ENCODE peak calls at places on chromosomes 11 and 22, in nine cellular contexts. F is HL-60, G is Peyer's patch, T is coronary artery, C is breast epithelium, U is cardiac muscle cell, E is uterus, A is AG04450, O is brain microvascular endothelial cell. Q is an unnamed sample.

GRCh38 chr11:84788220-84788619 is 838.9 kb downstream of the DLG2 start:
- DNase-seq in F (no peak), G (no peak), T (no peak), C (no peak), U (no peak), E (no peak), A (no peak), O (no peak), Q (no peak)

GRCh38 chr22:22773979-22774738 is 113.5 kb upstream of the IGLL5 start:
- DNase-seq in F (no peak), G (no peak), T (peak; percentile 49), C (no peak), U (no peak), E (no peak), A (no peak), O (no peak), Q (no peak)

GRCh38 chr11:100561325-100561724 is 125.8 kb upstream of the ARHGAP42 start:
- DNase-seq in F (no peak), G (no peak), T (no peak), C (no peak), U (no peak), E (no peak), A (no peak), O (no peak), Q (peak; percentile 29)

GRCh38 chr11:115170133-115170815 is 333.9 kb downstream of the CADM1 start:
- DNase-seq in F (peak; percentile 5), G (no peak), T (no peak), C (no peak), U (peak; percentile 15), E (no peak), A (no peak), O (peak; percentile 29), Q (peak; percentile 18)

GRCh38 chr22:29609139-29609538 is 5.7 kb downstream of the NF2 start:
- DNase-seq in F (no peak), G (no peak), T (no peak), C (no peak), U (no peak), E (no peak), A (no peak), O (no peak), Q (no peak)

GRCh38 chr11:117570701-117571100 is 226.3 kb downstream of the DSCAML1 start:
- DNase-seq in F (no peak), G (no peak), T (no peak), C (no peak), U (no peak), E (no peak), A (no peak), O (no peak), Q (no peak)

GRCh38 chr11:67079065-67079464 is 22.4 kb downstream of the RHOD start:
- DNase-seq in F (no peak), G (no peak), T (no peak), C (no peak), U (no peak), E (no peak), A (no peak), O (no peak), Q (no peak)

GRCh38 chr11:33248416-33248957 is 8.7 kb upstream of the HIPK3 start:
- DNase-seq in F (no peak), G (no peak), T (no peak), C (no peak), U (no peak), E (no peak), A (peak; percentile 20), O (no peak), Q (no peak)

GRCh38 chr11:120129570-120129969 is 8.3 kb downstream of the TRIM29 start:
- DNase-seq in F (no peak), G (peak; percentile 45), T (no peak), C (peak; percentile 76), U (no peak), E (no peak), A (no peak), O (no peak), Q (no peak)

GRCh38 chr22:26161746-26162145 is 7.5 kb upstream of the SEZ6L start:
- DNase-seq in F (no peak), G (no peak), T (no peak), C (no peak), U (no peak), E (no peak), A (no peak), O (no peak), Q (no peak)

GRCh38 chr11:102850973-102851745 is 7.8 kb upstream of the MMP3 start:
- DNase-seq in F (no peak), G (no peak), T (no peak), C (no peak), U (peak; percentile 16), E (no peak), A (peak; percentile 46), O (peak; percentile 88), Q (no peak)

GRCh38 chr11:45852018-45852711 is 4.9 kb downstream of the CRY2 start:
- DNase-seq in F (no peak), G (no peak), T (no peak), C (no peak), U (no peak), E (no peak), A (no peak), O (no peak), Q (no peak)

GRCh38 chr11:45847908-45848316 is 637 bp downstream of the CRY2 start:
- DNase-seq in F (peak; percentile 47), G (no peak), T (no peak), C (peak; percentile 38), U (peak; percentile 73), E (no peak), A (no peak), O (peak; percentile 46), Q (peak; percentile 68)

GRCh38 chr11:45848654-45849081 is 1.4 kb downstream of the CRY2 start:
- DNase-seq in F (no peak), G (no peak), T (no peak), C (no peak), U (no peak), E (no peak), A (no peak), O (no peak), Q (no peak)

GRCh38 chr11:45852712-45853101 is 5.4 kb downstream of the CRY2 start:
- DNase-seq in F (no peak), G (no peak), T (no peak), C (no peak), U (no peak), E (no peak), A (no peak), O (no peak), Q (no peak)

DNA sequence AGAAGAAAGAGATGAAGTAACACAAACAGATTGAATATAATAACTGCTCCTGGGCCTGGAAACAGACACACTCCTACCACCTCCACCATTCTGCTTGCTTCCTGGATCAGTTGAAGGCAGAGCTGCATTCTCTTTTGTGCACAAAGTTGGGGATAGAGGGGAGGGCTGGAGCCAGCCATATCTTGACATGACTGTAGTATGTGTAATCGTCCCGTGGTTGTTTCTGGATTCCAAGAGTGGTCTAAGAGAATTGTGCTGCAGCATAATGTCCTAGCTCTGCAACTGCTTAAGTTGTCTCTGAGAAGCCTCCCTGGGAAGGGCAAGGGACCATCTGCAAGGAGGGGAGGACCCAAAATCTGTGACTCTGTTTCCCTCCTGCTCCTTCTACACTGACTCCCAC is 3.2 kb downstream of the CRY2 start:
- DNase-seq in F (no peak), G (no peak), T (no peak), C (no peak), U (peak; percentile 48), E (no peak), A (no peak), O (peak; percentile 52), Q (no peak)
- H3K27ac ChIP-seq in F (no peak overlapping the region), G (no peak overlapping the region), T (no peak overlapping the region), C (peak overlapping the region; percentile 20), U (no peak overlapping the region), E (no peak overlapping the region), A (no peak overlapping the region), O (no peak overlapping the region), Q (no peak overlapping the region)

GRCh38 chr11:86702387-86702983 is 30.1 kb upstream of the ME3 start:
- DNase-seq in F (no peak), G (no peak), T (no peak), C (no peak), U (no peak), E (no peak), A (no peak), O (no peak), Q (no peak)

GRCh38 chr11:86708671-86709070 is 36.3 kb upstream of the ME3 start:
- DNase-seq in F (no peak), G (no peak), T (no peak), C (no peak), U (no peak), E (no peak), A (no peak), O (no peak), Q (no peak)

GRCh38 chr11:86706341-86707131 is 34.1 kb upstream of the ME3 start:
- DNase-seq in F (no peak), G (no peak), T (no peak), C (no peak), U (no peak), E (no peak), A (no peak), O (no peak), Q (no peak)

GRCh38 chr11:86703992-86704391 is 31.6 kb upstream of the ME3 start:
- DNase-seq in F (peak; percentile 16), G (no peak), T (no peak), C (no peak), U (no peak), E (no peak), A (no peak), O (no peak), Q (no peak)

DNA sequence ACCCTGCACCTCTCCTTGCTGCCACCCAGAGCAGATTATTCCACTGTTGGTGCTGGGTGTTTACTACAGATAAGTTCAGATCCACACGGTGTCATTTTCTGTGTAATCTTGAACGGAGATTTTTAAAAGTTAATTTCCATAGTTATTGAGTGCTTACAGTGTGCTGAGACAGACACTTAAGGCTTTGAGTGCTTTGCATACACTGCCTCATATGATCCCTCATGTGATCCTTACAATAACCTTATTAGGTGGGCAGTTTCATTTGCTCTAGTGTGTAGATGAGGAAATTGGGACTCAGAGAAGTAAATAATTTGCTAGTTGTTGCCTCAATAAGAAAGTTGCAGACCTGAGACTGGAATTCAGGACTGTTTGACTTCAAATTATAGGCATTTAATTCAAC is 32.3 kb upstream of the ME3 start:
- DNase-seq in F (no peak), G (no peak), T (no peak), C (no peak), U (no peak), E (no peak), A (no peak), O (no peak), Q (no peak)
- H3K27ac ChIP-seq in F (no peak overlapping the region), G (no peak overlapping the region), T (no peak overlapping the region), C (no peak overlapping the region), U (no peak overlapping the region), E (no peak overlapping the region), A (no peak overlapping the region), O (no peak overlapping the region), Q (no peak overlapping the region)

GRCh38 chr11:78295991-78296930 is 107.5 kb downstream of the USP35 start:
- DNase-seq in F (no peak), G (no peak), T (no peak), C (no peak), U (no peak), E (no peak), A (no peak), O (peak; percentile 7), Q (no peak)
- H3K27ac ChIP-seq in F (no peak overlapping the region), G (no peak overlapping the region), T (no peak overlapping the region), C (no peak overlapping the region), U (no peak overlapping the region), E (no peak overlapping the region), A (no peak overlapping the region), O (no peak overlapping the region), Q (no peak overlapping the region)

DNA sequence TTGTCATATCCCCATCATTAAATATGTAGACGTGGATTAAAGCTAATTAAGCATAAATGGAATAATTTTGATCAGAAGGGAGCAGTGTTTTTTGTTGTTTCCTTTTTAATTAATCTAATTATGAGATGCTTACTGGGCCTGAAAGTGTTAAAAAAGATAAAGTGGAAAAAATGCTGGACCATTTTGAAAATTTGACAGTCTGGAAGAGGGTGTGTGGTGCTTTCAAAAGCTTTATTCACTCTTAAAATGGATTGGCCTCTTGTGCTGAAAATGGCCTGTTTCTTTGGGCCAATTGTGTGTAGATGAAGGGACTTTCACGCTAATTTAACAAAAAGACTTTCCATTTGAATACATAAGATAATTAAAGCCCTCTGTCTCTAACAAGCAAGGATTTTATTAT is 1.8 kb downstream of the TNRC6B start:
- DNase-seq in F (no peak), G (no peak), T (no peak), C (no peak), U (no peak), E (no peak), A (no peak), O (no peak), Q (no peak)
- H3K27ac ChIP-seq in F (no peak overlapping the region), G (peak overlapping the region; percentile 85), T (peak overlapping the region; percentile 54), C (peak overlapping the region; percentile 72), U (peak overlapping the region; percentile 92), E (peak overlapping the region; percentile 87), A (no peak overlapping the region), O (peak overlapping the region; percentile 86), Q (peak overlapping the region; percentile 90)